ENCODE peak calls at places on chromosomes 12 and 14, in four cellular contexts. X is neural progenitor cell, P is left ventricle myocardium inferior, N is fibroblast of mammary gland. D is an unnamed sample.

GRCh38 chr14:103404920-103405319 is 19.7 kb downstream of the MARK3 start:
- DNase-seq in X (no peak), P (peak; percentile 34), N (no peak), D (no peak)

GRCh38 chr12:106957617-106958016 is 1.9 kb downstream of the TMEM263 start:
- DNase-seq in X (no peak), P (no peak), N (no peak), D (no peak)

GRCh38 chr12:109275173-109275572 is 33.9 kb downstream of the FOXN4 start:
- DNase-seq in X (no peak), P (no peak), N (no peak), D (no peak)

GRCh38 chr12:66010787-66011547 is 119.6 kb downstream of the LLPH start:
- DNase-seq in X (no peak), P (no peak), N (no peak), D (no peak)

GRCh38 chr12:11133816-11134215 is 628 bp downstream of the TAS2R30 start:
- DNase-seq in X (no peak), P (no peak), N (no peak), D (no peak)

GRCh38 chr12:19450362-19450761 is 11.1 kb downstream of the AEBP2 start:
- DNase-seq in X (no peak), P (no peak), N (no peak), D (no peak)

GRCh38 chr14:101865288-101865687 is 99.1 kb upstream of the DYNC1H1 start:
- DNase-seq in X (no peak), P (no peak), N (no peak), D (peak; percentile 74)

GRCh38 chr12:117143008-117143532 is 43.9 kb upstream of the TESC start:
- DNase-seq in X (no peak), P (no peak), N (no peak), D (no peak)

GRCh38 chr12:40145896-40146295 is 40.0 kb upstream of the SLC2A13 start:
- DNase-seq in X (peak; percentile 8), P (no peak), N (no peak), D (no peak)

GRCh38 chr12:104941454-104941853 is 16.6 kb downstream of the SLC41A2 start:
- DNase-seq in X (no peak), P (no peak), N (no peak), D (no peak)

GRCh38 chr12:75816892-75817291 is 214.7 kb downstream of the PHLDA1 start:
- DNase-seq in X (no peak), P (no peak), N (peak; percentile 95), D (peak; percentile 93)

GRCh38 chr12:113903381-113903863 is 62.7 kb downstream of the RBM19 start:
- DNase-seq in X (no peak), P (no peak), N (peak; percentile 49), D (no peak)

GRCh38 chr14:21612324-21612723 is 22.4 kb downstream of the OR10G2 start:
- DNase-seq in X (no peak), P (no peak), N (no peak), D (no peak)

GRCh38 chr12:22518998-22519397 is 25.3 kb downstream of the C2CD5 start:
- DNase-seq in X (no peak), P (no peak), N (peak; percentile 92), D (no peak)

GRCh38 chr12:15584366-15585041 is 204.7 kb downstream of the EPS8 start:
- DNase-seq in X (peak; percentile 50), P (no peak), N (peak; percentile 83), D (no peak)

GRCh38 chr12:28027328-28027727 is 54.8 kb upstream of the PTHLH start:
- DNase-seq in X (no peak), P (no peak), N (no peak), D (no peak)

GRCh38 chr14:50972734-50973133 is 28.5 kb upstream of the PYGL start:
- DNase-seq in X (no peak), P (no peak), N (no peak), D (no peak)

GRCh38 chr12:52433501-52434095 is 573 bp downstream of the KRT75 start:
- DNase-seq in X (no peak), P (no peak), N (no peak), D (no peak)

GRCh38 chr14:76057914-76058313 is 72.4 kb downstream of the IFT43 start:
- DNase-seq in X (no peak), P (no peak), N (no peak), D (no peak)

GRCh38 chr12:46452061-46452615 is 79.6 kb upstream of the SLC38A2 start:
- DNase-seq in X (no peak), P (no peak), N (peak; percentile 57), D (no peak)

GRCh38 chr12:52439420-52439819 is 5.2 kb upstream of the KRT75 start:
- DNase-seq in X (no peak), P (no peak), N (no peak), D (no peak)

GRCh38 chr12:57087689-57088441 is 1.0 kb upstream of the NAB2 start:
- DNase-seq in X (peak; percentile 94), P (peak; percentile 85), N (peak; percentile 98), D (no peak)

GRCh38 chr12:92122941-92123779 is 22.5 kb downstream of the BTG1 start:
- DNase-seq in X (no peak), P (no peak), N (no peak), D (no peak)

GRCh38 chr12:118560733-118561132 is 184.4 kb downstream of the SUDS3 start:
- DNase-seq in X (no peak), P (no peak), N (no peak), D (no peak)

GRCh38 chr14:75427126-75427481 is 718 bp upstream of the JDP2 start:
- DNase-seq in X (peak; percentile 36), P (peak; percentile 38), N (no peak), D (no peak)

GRCh38 chr12:88726806-88727722 is 146.8 kb upstream of the KITLG start:
- DNase-seq in X (no peak), P (no peak), N (peak; percentile 57), D (no peak)

GRCh38 chr12:90292183-90292582 is 583.5 kb upstream of the ATP2B1 start:
- DNase-seq in X (no peak), P (no peak), N (no peak), D (no peak)

GRCh38 chr12:12282761-12283160 is 15.9 kb upstream of the LRP6 start:
- DNase-seq in X (no peak), P (no peak), N (peak; percentile 38), D (peak; percentile 59)

GRCh38 chr14:101891471-101891870 is 72.9 kb upstream of the DYNC1H1 start:
- DNase-seq in X (no peak), P (no peak), N (no peak), D (no peak)

GRCh38 chr12:27212861-27213260 is 31.2 kb upstream of the STK38L start:
- DNase-seq in X (no peak), P (no peak), N (no peak), D (no peak)

GRCh38 chr14:36504805-36505192 is 15.2 kb downstream of the NKX2-1 start:
- DNase-seq in X (peak; percentile 86), P (no peak), N (no peak), D (no peak)

GRCh38 chr14:95255487-95255886 is 64.2 kb downstream of the CLMN start:
- DNase-seq in X (peak; percentile 78), P (no peak), N (peak; percentile 92), D (peak; percentile 72)

GRCh38 chr14:56217380-56218045 is 99.3 kb downstream of the PELI2 start:
- DNase-seq in X (no peak), P (no peak), N (no peak), D (no peak)

GRCh38 chr12:113358381-113359132 is at the start of gene PLBD2:
- DNase-seq in X (peak; percentile 98), P (peak; percentile 95), N (peak; percentile 89), D (peak; percentile 19)

GRCh38 chr14:102917469-102918211 is 4.8 kb upstream of the AMN start:
- DNase-seq in X (peak; percentile 81), P (peak; percentile 50), N (peak; percentile 32), D (no peak)

GRCh38 chr12:29149691-29150382 is 759 bp downstream of the FAR2 start:
- DNase-seq in X (peak; percentile 14), P (no peak), N (no peak), D (no peak)

GRCh38 chr14:51395361-51395849 is 155.4 kb downstream of the TMX1 start:
- DNase-seq in X (peak; percentile 37), P (peak; percentile 65), N (peak; percentile 98), D (no peak)

GRCh38 chr14:37443461-37443860 is 151.6 kb downstream of the FOXA1 start:
- DNase-seq in X (no peak), P (no peak), N (peak; percentile 65), D (no peak)

GRCh38 chr12:84807249-84807648 is 105.3 kb downstream of the SLC6A15 start:
- DNase-seq in X (no peak), P (no peak), N (peak; percentile 70), D (no peak)

GRCh38 chr12:132622437-132623071 is 4.0 kb downstream of the P2RX2 start:
- DNase-seq in X (no peak), P (no peak), N (peak; percentile 81), D (no peak)
- H3K4me3 ChIP-seq in X (no peak overlapping the region), P (peak overlapping the region; percentile 29), N (no peak overlapping the region), D (no peak overlapping the region)

DNA sequence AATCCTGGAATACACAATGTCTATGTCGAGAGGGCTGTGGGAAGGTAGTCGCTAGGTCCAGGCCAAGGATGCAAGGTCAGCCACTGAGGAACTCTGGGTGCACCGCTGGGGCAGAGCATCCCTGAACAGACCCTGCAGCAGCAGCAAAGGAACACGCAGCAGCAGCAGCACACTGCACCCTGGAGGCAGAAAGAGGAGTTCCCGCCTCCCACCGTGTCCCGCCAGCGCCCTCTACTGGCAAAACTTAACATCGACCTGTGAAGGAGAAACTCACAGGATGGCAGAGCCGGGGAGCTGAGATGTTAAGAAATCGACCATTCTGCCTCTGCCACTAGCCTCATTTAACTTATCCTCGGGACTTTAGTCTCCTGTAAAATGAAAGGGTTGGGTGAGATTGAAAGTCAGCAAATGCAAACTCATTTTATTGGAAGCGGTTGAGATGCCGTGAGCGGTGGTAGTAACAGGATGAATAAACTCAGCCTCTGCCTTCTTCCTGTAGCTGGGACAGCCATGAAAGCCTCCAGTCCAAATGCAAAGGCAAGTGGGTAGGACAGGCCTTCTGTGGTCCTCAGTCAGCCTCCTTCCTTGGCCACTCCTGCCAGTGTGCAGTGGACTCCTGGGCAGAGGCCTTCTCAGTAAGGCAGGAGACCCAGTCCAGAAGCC is 45.6 kb downstream of the STAB2 start:
- DNase-seq in X (peak; percentile 85), P (no peak), N (peak; percentile 58), D (no peak)
- TF ChIP-seq CTCF in X (peak; percentile 98), P (peak; percentile 52), N (peak; percentile 99), D (peak; percentile 99)

DNA sequence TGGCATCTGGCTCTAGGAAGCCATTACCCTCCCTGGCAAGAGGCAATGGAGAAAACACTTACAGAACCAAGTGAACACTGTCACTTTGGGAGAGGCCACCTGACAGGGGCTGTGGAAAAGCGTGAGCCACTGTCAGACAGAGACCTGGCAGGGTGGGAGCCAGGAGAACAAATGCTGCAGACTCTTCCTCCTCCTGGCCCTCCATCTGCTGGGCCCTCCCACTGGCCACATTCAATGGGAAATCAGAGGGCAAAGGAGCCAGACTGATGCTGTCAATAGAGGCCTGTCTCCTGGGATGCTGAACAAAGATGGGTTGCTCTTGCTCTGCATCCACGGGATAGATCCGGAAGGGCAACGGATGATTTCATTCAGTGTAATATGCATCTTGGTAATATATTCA is 44.9 kb upstream of the BCAT1 start:
- DNase-seq in X (peak; percentile 57), P (no peak), N (no peak), D (no peak)
- H3K4me3 ChIP-seq in X (no peak overlapping the region), P (no peak overlapping the region), N (no peak overlapping the region), D (no peak overlapping the region)

GRCh38 chr14:73741386-73741875 is 27.2 kb upstream of the PNMA1 start:
- DNase-seq in X (peak; percentile 60), P (peak; percentile 79), N (peak; percentile 70), D (no peak)
- TF ChIP-seq CTCF in X (no peak), P (no peak), N (no peak), D (no peak)